ENCODE peak calls at places on chromosomes 6 and 20, in five cellular contexts. L is Panc1, W is neural progenitor cell, M is SJSA1, X is right cardiac atrium. D is an unnamed sample.

GRCh38 chr6:11317885-11318771 is 85.7 kb upstream of the NEDD9 start:
- DNase-seq in X (peak; percentile 61), L (peak; percentile 22), M (peak; percentile 88), W (no peak), D (no peak)

GRCh38 chr20:10060223-10060622 is 25.4 kb downstream of the ANKEF1 start:
- DNase-seq in M (no peak), X (no peak), L (no peak), W (no peak), D (no peak)

GRCh38 chr6:154872605-154873004 is 122.5 kb upstream of the TIAM2 start:
- DNase-seq in L (no peak), W (peak; percentile 49), M (no peak), X (no peak), D (no peak)

GRCh38 chr6:118710616-118711015 is 59.2 kb upstream of the CEP85L start:
- DNase-seq in L (no peak), W (no peak), M (no peak), X (no peak), D (no peak)

GRCh38 chr6:71393471-71393870 is 104.9 kb downstream of the OGFRL1 start:
- DNase-seq in M (no peak), L (no peak), W (no peak), X (no peak), D (no peak)

GRCh38 chr20:61845276-61845675 is 220.4 kb downstream of the TAF4 start:
- DNase-seq in W (peak; percentile 61), L (no peak), M (no peak), X (no peak), D (no peak)

GRCh38 chr6:16130932-16131387 is 2.1 kb downstream of the MYLIP start:
- DNase-seq in W (peak; percentile 54), X (no peak), L (no peak), M (peak; percentile 55), D (no peak)

GRCh38 chr6:98941319-98941718 is 6.4 kb downstream of the FBXL4 start:
- DNase-seq in W (no peak), M (no peak), X (no peak), L (no peak), D (no peak)

GRCh38 chr6:44235269-44235668 is 11.6 kb upstream of the HSP90AB1 start:
- DNase-seq in L (no peak), M (no peak), X (no peak), W (no peak), D (no peak)
- H3K4me1 ChIP-seq in L (peaks cover 61% of the 10 kb centered on the region), M (peaks cover 22% of the 10 kb centered on the region), X (peaks cover 13% of the 10 kb centered on the region), W (peaks cover 8% of the 10 kb centered on the region), D (peaks cover 14% of the 10 kb centered on the region)

GRCh38 chr6:35311390-35312075 is 13.9 kb downstream of the DEF6 start:
- DNase-seq in L (no peak), W (no peak), M (no peak), X (no peak), D (no peak)

GRCh38 chr6:35312076-35312762 is 14.6 kb downstream of the DEF6 start:
- DNase-seq in W (no peak), L (no peak), M (no peak), X (no peak), D (no peak)

GRCh38 chr6:35310265-35310831 is 12.7 kb downstream of the DEF6 start:
- DNase-seq in L (no peak), W (no peak), M (no peak), X (no peak), D (no peak)

GRCh38 chr6:35309611-35310264 is 12.1 kb downstream of the DEF6 start:
- DNase-seq in X (no peak), L (no peak), W (no peak), M (no peak), D (no peak)

GRCh38 chr6:35312763-35313125 is 15.1 kb downstream of the DEF6 start:
- DNase-seq in M (no peak), W (no peak), L (no peak), X (no peak), D (no peak)
- H3K4me1 ChIP-seq in M (peaks cover 3% of the 10 kb centered on the region), W (peaks cover 5% of the 10 kb centered on the region), L (no peaks in the 10 kb centered on the region), X (peaks cover 3% of the 10 kb centered on the region), D (no peaks in the 10 kb centered on the region)

DNA sequence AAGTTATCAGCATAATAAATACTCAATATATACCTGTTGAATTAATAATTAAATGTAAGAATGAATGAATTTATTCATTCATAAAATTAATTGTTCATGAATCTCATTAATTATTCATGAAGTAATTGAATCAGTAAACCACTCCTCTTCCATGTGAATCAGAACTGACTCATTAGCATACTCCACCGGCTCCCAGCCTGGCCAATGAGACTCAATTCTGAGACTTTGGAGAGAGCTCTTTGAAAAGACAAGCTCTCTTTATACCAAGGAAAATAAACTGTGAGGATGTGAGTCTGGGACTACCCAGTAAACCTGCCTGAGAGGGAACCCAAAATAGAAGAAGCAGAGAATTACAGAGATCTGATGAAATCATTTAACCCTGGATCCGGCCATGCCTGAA is 8.4 kb upstream of the SLC2A10 start:
- DNase-seq in M (no peak), W (no peak), L (no peak), X (no peak), D (no peak)
- H3K4me1 ChIP-seq in M (no peaks in the 10 kb centered on the region), W (peaks cover 8% of the 10 kb centered on the region), L (no peaks in the 10 kb centered on the region), X (no peaks in the 10 kb centered on the region), D (no peaks in the 10 kb centered on the region)

GRCh38 chr6:111870054-111870750 is 3.0 kb downstream of the FYN start:
- DNase-seq in L (no peak), W (no peak), M (no peak), X (no peak), D (no peak)
- H3K4me1 ChIP-seq in L (peaks cover 12% of the 10 kb centered on the region), W (peaks cover 54% of the 10 kb centered on the region), M (peaks cover 12% of the 10 kb centered on the region), X (peaks cover 13% of the 10 kb centered on the region), D (no peaks in the 10 kb centered on the region)

DNA sequence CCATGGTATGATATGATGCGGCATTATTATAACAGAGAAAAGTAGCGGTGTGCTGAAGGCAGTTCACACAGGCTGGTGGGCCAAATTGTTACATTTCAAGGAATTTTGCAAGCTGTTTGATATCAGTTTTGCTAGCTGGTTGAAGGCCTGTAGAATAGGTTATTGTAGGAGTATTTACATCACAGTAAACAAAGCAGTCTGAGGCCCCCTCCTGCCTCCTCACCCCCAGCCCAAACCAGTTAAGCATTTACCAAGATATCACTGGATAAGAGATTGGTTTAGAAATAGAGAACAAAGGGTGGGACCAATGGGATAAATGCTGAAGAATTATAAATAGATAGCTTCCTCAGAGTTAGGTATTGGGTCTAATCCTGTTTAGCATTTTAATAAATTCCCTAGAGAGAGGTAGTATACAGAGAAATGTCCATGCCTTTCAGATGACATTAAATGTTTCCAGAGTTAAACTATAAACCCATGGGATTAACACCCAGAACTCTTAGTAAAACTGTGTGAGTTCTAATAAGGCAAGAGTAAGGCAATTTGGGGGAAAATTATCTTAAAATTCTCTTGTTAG is 2.4 kb upstream of the PHACTR2 start:
- DNase-seq in X (no peak), M (no peak), W (peak; percentile 26), L (no peak), D (no peak)
- H3K4me1 ChIP-seq in X (peaks cover 4% of the 10 kb centered on the region), M (peaks cover 48% of the 10 kb centered on the region), W (peaks cover 62% of the 10 kb centered on the region), L (peaks cover 46% of the 10 kb centered on the region), D (no peaks in the 10 kb centered on the region)

GRCh38 chr6:101926149-101926925 is 532.8 kb downstream of the GRIK2 start:
- DNase-seq in X (no peak), L (no peak), M (no peak), W (no peak), D (no peak)
- H3K4me1 ChIP-seq in X (no peaks in the 10 kb centered on the region), L (no peaks in the 10 kb centered on the region), M (no peaks in the 10 kb centered on the region), W (no peaks in the 10 kb centered on the region), D (no peaks in the 10 kb centered on the region)

GRCh38 chr6:160285541-160286105 is 27.0 kb upstream of the SLC22A2 start:
- DNase-seq in W (no peak), L (no peak), M (no peak), X (no peak), D (no peak)
- H3K4me1 ChIP-seq in W (no peaks in the 10 kb centered on the region), L (no peaks in the 10 kb centered on the region), M (no peaks in the 10 kb centered on the region), X (no peaks in the 10 kb centered on the region), D (no peaks in the 10 kb centered on the region)

D was measured in pancreas.